ENCODE peak calls at places on chromosomes 11 and 22, in four cellular contexts. C is upper lobe of right lung; L is epithelial cell of prostate; A is effector memory CD4-positive, alpha-beta T cell. O is an unnamed sample.

GRCh38 chr11:120065876-120066275 is 72.0 kb downstream of the TRIM29 start:
- DNase-seq in A (no peak), L (no peak), C (no peak), O (no peak)

GRCh38 chr11:120527111-120527748 is 15.7 kb downstream of the GRIK4 start:
- DNase-seq in A (no peak), C (no peak), L (no peak), O (no peak)

GRCh38 chr11:114448749-114449484 is 9.7 kb downstream of the REXO2 start:
- DNase-seq in C (no peak), A (no peak), L (no peak), O (no peak)

GRCh38 chr11:47565340-47566165 is at the start of gene PTPMT1:
- DNase-seq in L (no peak), A (peak; percentile 31), C (peak; percentile 92), O (peak; percentile 77)

GRCh38 chr11:1040428-1041148 is 4.1 kb upstream of the MUC6 start:
- DNase-seq in A (no peak), L (no peak), C (no peak), O (no peak)

GRCh38 chr11:41954034-41954433 is 494.6 kb upstream of the LRRC4C start:
- DNase-seq in A (no peak), L (no peak), C (no peak), O (no peak)

GRCh38 chr11:4539603-4540219 is 5.3 kb upstream of the OR52M1 start:
- DNase-seq in C (peak; percentile 70), A (peak; percentile 12), L (no peak), O (peak; percentile 72)

GRCh38 chr22:24322522-24322921 is 51.9 kb downstream of the SPECC1L start:
- DNase-seq in C (no peak), L (no peak), A (no peak), O (no peak)

GRCh38 chr22:48410536-48410935 is 1417.1 kb downstream of the BRD1 start:
- DNase-seq in L (no peak), A (no peak), C (no peak), O (no peak)

GRCh38 chr22:23237201-23237798 is 57.0 kb downstream of the BCR start:
- DNase-seq in C (no peak), A (no peak), L (no peak), O (peak; percentile 59)

GRCh38 chr22:29859976-29860766 is 22.1 kb upstream of the ASCC2 start:
- DNase-seq in A (no peak), L (no peak), C (no peak), O (no peak)

GRCh38 chr11:123357990-123358827 is 71.9 kb upstream of the GRAMD1B start:
- DNase-seq in A (no peak), L (no peak), C (no peak), O (peak; percentile 40)

GRCh38 chr22:34878996-34879395 is 187.0 kb upstream of the ISX start:
- DNase-seq in A (no peak), L (no peak), C (no peak), O (no peak)

GRCh38 chr11:69480547-69481392 is 693 bp upstream of the LINC01488 start:
- DNase-seq in A (no peak), L (no peak), C (peak; percentile 54), O (peak; percentile 19)

GRCh38 chr11:112523917-112524316 is 263.3 kb upstream of the PLET1 start:
- DNase-seq in C (no peak), L (no peak), A (no peak), O (no peak)
- H3K27ac ChIP-seq in C (no peak overlapping the region), L (no peak overlapping the region), A (no peak overlapping the region), O (no peak overlapping the region)

DNA sequence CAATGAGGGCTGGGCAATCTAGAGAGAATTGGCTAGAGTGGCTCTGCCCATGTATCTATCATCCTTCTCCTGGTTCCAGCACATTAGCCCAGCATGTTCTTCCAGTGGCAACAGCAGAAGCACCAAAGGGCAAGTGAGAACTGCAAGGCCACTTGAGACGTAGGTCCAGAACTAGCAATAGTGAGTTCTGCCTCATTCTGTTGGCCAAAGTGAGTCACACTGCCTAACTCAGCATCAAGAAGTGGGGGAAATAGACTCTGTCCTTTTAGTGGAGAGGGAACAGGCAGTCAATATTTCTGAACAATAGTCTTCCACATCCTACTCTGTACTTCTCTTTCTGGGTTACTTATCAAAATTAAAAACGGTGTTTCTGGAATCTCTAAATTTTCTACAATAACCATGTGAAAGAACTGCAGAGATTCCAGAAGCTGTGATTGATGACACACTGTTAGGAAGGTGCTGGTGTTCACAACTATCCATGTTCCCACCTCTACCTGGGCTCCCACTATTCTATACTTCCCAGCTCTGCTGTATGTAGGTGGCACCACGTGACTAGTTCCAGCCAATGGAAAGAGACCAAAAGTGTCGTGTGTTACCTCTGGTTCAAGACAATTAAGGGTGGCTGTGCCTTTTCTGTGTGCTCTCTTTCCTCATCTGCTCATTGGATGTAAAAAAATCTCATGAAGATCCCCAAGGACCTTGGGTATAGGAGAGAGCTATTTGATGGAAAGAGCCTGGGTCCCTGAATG is 23.4 kb upstream of the GRK3 start:
- DNase-seq in C (no peak), A (no peak), L (no peak), O (no peak)
- H3K27ac ChIP-seq in C (no peak overlapping the region), A (no peak overlapping the region), L (no peak overlapping the region), O (no peak overlapping the region)

DNA sequence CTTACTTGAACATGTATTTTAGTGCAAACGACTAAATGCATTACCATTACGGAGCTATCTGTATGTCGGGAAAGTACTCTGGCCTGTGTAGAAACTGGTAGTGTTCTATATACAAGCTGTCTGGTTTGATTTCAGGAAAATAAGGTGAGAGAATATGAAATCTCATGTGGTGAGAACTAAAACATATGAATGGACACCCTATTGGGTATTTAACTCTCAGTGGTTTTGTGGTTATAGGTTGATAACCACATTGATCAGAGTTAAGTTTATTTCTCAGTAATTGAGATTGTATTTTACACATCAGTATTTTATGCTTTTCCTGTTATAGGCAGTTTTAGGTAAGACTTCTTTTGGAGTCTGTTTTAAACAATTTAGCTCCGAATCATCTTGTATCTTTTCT is 10.4 kb downstream of the ANO5 start:
- DNase-seq in A (no peak), L (no peak), C (no peak), O (no peak)
- H3K27ac ChIP-seq in A (no peak overlapping the region), L (no peak overlapping the region), C (no peak overlapping the region), O (no peak overlapping the region)

GRCh38 chr11:15471028-15471708 is 356.4 kb downstream of the INSC start:
- DNase-seq in A (no peak), L (no peak), C (no peak), O (no peak)
- H3K27ac ChIP-seq in A (no peak overlapping the region), L (no peak overlapping the region), C (no peak overlapping the region), O (no peak overlapping the region)

GRCh38 chr11:6219359-6219758 is 14.0 kb downstream of the C11orf42 start:
- DNase-seq in L (peak; percentile 81), A (no peak), C (no peak), O (no peak)

GRCh38 chr11:6214530-6214929 is 9.2 kb downstream of the C11orf42 start:
- DNase-seq in C (no peak), L (no peak), A (no peak), O (no peak)

GRCh38 chr11:6216501-6216900 is 11.1 kb downstream of the C11orf42 start:
- DNase-seq in A (no peak), C (no peak), L (no peak), O (no peak)

DNA sequence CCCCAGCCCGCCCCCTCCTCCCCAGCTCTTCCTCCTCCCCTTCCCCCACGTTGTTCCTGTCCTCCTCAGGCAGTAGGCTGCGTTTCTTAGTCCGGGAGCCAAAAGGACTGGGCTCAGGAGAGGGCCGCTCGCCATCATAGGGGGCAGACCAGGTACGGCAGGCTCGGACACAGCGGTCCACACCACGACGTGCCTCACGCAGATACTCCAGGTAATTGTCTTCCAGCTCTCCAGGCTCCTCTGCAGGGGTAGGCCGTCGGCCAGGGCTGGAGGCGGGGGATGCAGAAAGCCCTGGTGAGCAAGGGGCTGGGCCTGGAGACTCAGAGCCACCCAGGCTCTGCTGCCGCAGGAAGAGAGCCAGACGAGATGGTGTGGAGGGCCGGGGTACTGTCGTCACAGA is 12.4 kb downstream of the C11orf42 start:
- DNase-seq in L (no peak), A (no peak), C (no peak), O (no peak)
- H3K27ac ChIP-seq in L (no peak overlapping the region), A (no peak overlapping the region), C (no peak overlapping the region), O (no peak overlapping the region)